ENCODE peak calls at places on chromosomes 16 and 17, in five cellular contexts. E is neural crest cell, B is AG04450, Y is progenitor cell of endocrine pancreas, A is AG04449. K is an unnamed sample.

GRCh38 chr17:17750881-17751280 is 69.6 kb downstream of the RAI1 start:
- DNase-seq in E (no peak), B (no peak), Y (no peak), A (no peak), K (no peak)

GRCh38 chr17:78366109-78366848 is 6.4 kb upstream of the SOCS3 start:
- DNase-seq in E (no peak), B (no peak), Y (no peak), A (no peak), K (no peak)

GRCh38 chr16:65315004-65315398 is 193.1 kb upstream of the CDH11 start:
- DNase-seq in E (no peak), B (no peak), Y (no peak), A (no peak), K (no peak)

GRCh38 chr17:74924250-74924948 is at the start of gene OTOP2:
- DNase-seq in E (no peak), B (no peak), Y (no peak), A (no peak), K (no peak)

GRCh38 chr16:48540222-48540900 is 69.6 kb downstream of the N4BP1 start:
- DNase-seq in E (no peak), B (no peak), Y (no peak), A (no peak), K (no peak)

GRCh38 chr17:61219460-61219859 is 180.2 kb upstream of the TBX2 start:
- DNase-seq in E (no peak), B (peak), Y (no peak), A (no peak), K (no peak)

GRCh38 chr17:44007346-44008204 is 3.2 kb downstream of the NAGS start:
- DNase-seq in E (no peak), B (no peak), Y (no peak), A (no peak), K (no peak)

GRCh38 chr17:1137465-1137894 is 42.3 kb downstream of the ABR start:
- DNase-seq in E (no peak), B (no peak), Y (no peak), A (no peak), K (no peak)

DNA sequence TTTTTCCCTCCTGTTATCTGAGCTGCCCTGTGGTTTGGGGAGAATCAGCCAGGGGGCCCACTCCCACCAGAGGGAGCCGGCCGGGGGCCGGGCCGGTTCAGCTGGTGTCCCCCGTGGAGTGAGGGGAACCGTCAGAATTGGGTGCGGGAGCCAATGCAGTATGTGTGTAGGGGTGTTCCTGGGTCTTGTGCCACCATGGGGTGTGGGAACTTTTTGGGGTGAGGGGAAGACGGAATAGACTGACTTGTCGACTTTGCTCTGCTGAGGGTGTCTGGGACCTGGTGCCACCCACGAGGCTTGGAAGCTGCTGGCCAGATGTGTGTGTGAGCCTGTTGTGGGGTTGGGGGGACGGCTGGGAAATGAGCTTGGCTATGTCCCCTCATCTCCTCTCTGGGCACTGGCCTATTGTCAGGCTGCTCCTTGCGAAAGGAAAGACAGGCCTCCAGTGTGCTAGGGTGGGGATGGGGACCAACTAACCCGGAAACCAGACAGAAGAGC is 9.9 kb downstream of the RARA start:
- DNase-seq in E (no peak), B (no peak), Y (no peak), A (no peak), K (no peak)
- TF ChIP-seq CTCF in E (no peak), B (peak), Y (peak), A (no peak), K (peak)

GRCh38 chr17:46822388-46822921 is 4.0 kb upstream of the WNT3 start:
- DNase-seq in E (no peak), B (no peak), Y (no peak), A (no peak), K (no peak)
- TF ChIP-seq CTCF in E (peak), B (peak), Y (peak), A (peak), K (peak)

GRCh38 chr16:83418565-83418964 is 389.2 kb upstream of the HSBP1 start:
- DNase-seq in E (no peak), B (no peak), Y (no peak), A (no peak), K (no peak)
- TF ChIP-seq CTCF in E (no peak), B (peak), Y (no peak), A (no peak), K (no peak)

GRCh38 chr17:51711581-51711980 is 446.9 kb downstream of the CA10 start:
- DNase-seq in E (no peak), B (no peak), Y (no peak), A (no peak), K (no peak)
- TF ChIP-seq CTCF in E (no peak), B (no peak), Y (no peak), A (no peak), K (no peak)

K was measured in AG09309.